ENCODE peak calls at places on chromosomes 7 and 10, in six cellular contexts. B is tibial nerve, I is ovary, R is GM12878, J is stomach, N is transverse colon. Z is an unnamed sample.
A peak's percentile ranks its signal among the peaks of the same experiment; 100 is the strongest.

GRCh38 chr7:30134011-30134410 is 775 bp upstream of the MTURN start:
- DNase-seq in B (no peak), I (no peak), R (no peak), J (no peak), N (no peak), Z (peak; percentile 56)

GRCh38 chr7:12423995-12424745 is 20.5 kb upstream of the VWDE start:
- DNase-seq in B (no peak), I (no peak), R (no peak), J (no peak), N (no peak), Z (no peak)

GRCh38 chr10:112471878-112472487 is 25.0 kb downstream of the VTI1A start:
- DNase-seq in B (no peak), I (no peak), R (peak; percentile 25), J (no peak), N (no peak), Z (no peak)

GRCh38 chr7:44750921-44751571 is 2.4 kb downstream of the ZMIZ2 start:
- DNase-seq in B (no peak), I (peak; percentile 39), R (peak; percentile 81), J (no peak), N (peak; percentile 44), Z (no peak)

GRCh38 chr7:151780626-151781025 is 96.3 kb downstream of the PRKAG2 start:
- DNase-seq in B (no peak), I (no peak), R (no peak), J (no peak), N (no peak), Z (no peak)

GRCh38 chr7:1709281-1709680 is 39.2 kb downstream of the ELFN1 start:
- DNase-seq in B (no peak), I (no peak), R (no peak), J (no peak), N (no peak), Z (peak; percentile 6)

GRCh38 chr7:28347964-28348363 is 64.4 kb upstream of the CREB5 start:
- DNase-seq in B (no peak), I (no peak), R (no peak), J (no peak), N (no peak), Z (no peak)

GRCh38 chr10:25142465-25142864 is 32.3 kb upstream of the GPR158 start:
- DNase-seq in B (no peak), I (no peak), R (no peak), J (no peak), N (no peak), Z (no peak)

GRCh38 chr7:66330961-66331360 is 125.8 kb downstream of the TPST1 start:
- DNase-seq in B (no peak), I (no peak), R (no peak), J (no peak), N (no peak), Z (no peak)

GRCh38 chr10:51035344-51035743 is 38.9 kb upstream of the PRKG1 start:
- DNase-seq in B (no peak), I (no peak), R (no peak), J (peak; percentile 59), N (peak; percentile 68), Z (no peak)

GRCh38 chr7:29255199-29255838 is 60.7 kb downstream of the CHN2 start:
- DNase-seq in B (no peak), I (no peak), R (no peak), J (no peak), N (no peak), Z (no peak)

GRCh38 chr10:4243651-4244050 is 458.6 kb upstream of the KLF6 start:
- DNase-seq in B (no peak), I (no peak), R (no peak), J (no peak), N (no peak), Z (no peak)

GRCh38 chr7:26685636-26686035 is 178.8 kb downstream of the SKAP2 start:
- DNase-seq in B (no peak), I (no peak), R (no peak), J (no peak), N (no peak), Z (no peak)

GRCh38 chr7:27062946-27063345 is 32.9 kb downstream of the HOXA1 start:
- DNase-seq in B (no peak), I (no peak), R (no peak), J (no peak), N (no peak), Z (no peak)

GRCh38 chr7:2355079-2356008 is 717 bp downstream of the EIF3B start:
- DNase-seq in B (no peak), I (peak; percentile 56), R (no peak), J (no peak), N (peak; percentile 19), Z (peak; percentile 50)

GRCh38 chr10:66931340-66931948 is 5.6 kb downstream of the LRRTM3 start:
- DNase-seq in B (no peak), I (no peak), R (peak; percentile 8), J (no peak), N (no peak), Z (no peak)

GRCh38 chr7:137015015-137015414 is 146.6 kb downstream of the CHRM2 start:
- DNase-seq in B (no peak), I (no peak), R (no peak), J (no peak), N (no peak), Z (no peak)

GRCh38 chr7:31027161-31027965 is 24.7 kb upstream of the ADCYAP1R1 start:
- DNase-seq in B (no peak), I (peak; percentile 74), R (no peak), J (no peak), N (peak; percentile 16), Z (no peak)

GRCh38 chr10:45008524-45009161 is 7.9 kb downstream of the ZNF22 start:
- DNase-seq in B (no peak), I (no peak), R (peak; percentile 35), J (no peak), N (no peak), Z (no peak)

GRCh38 chr10:31036209-31036608 is 4.5 kb upstream of the ZNF438 start:
- DNase-seq in B (no peak), I (no peak), R (no peak), J (no peak), N (no peak), Z (no peak)
- H3K27ac ChIP-seq in B (no peak overlapping the region), I (no peak overlapping the region), R (no peak overlapping the region), J (no peak overlapping the region), N (no peak overlapping the region), Z (no peak overlapping the region)

GRCh38 chr10:52774600-52775106 is 2.1 kb upstream of the MBL2 start:
- DNase-seq in B (no peak), I (no peak), R (no peak), J (no peak), N (no peak), Z (no peak)
- TF ChIP-seq EP300 in B (no peak), I (no peak), R (no peak), J (no peak), N (no peak), Z (no peak)

GRCh38 chr10:28248092-28248491 is 54.8 kb downstream of the MPP7 start:
- DNase-seq in B (no peak), I (no peak), R (no peak), J (no peak), N (no peak), Z (peak; percentile 68)
- H3K27ac ChIP-seq in B (no peak overlapping the region), I (no peak overlapping the region), R (no peak overlapping the region), J (no peak overlapping the region), N (no peak overlapping the region), Z (no peak overlapping the region)

GRCh38 chr7:158706273-158706704 is 1.7 kb upstream of the NCAPG2 start:
- DNase-seq in B (no peak), I (no peak), R (no peak), J (no peak), N (no peak), Z (no peak)
- TF ChIP-seq EP300 in B (no peak), I (no peak), R (no peak), J (no peak), N (no peak), Z (no peak)

GRCh38 chr7:51031791-51032484 is 249.2 kb upstream of the GRB10 start:
- DNase-seq in B (no peak), I (no peak), R (no peak), J (no peak), N (no peak), Z (peak; percentile 5)

GRCh38 chr7:51031216-51031615 is 248.5 kb upstream of the GRB10 start:
- DNase-seq in B (no peak), I (no peak), R (no peak), J (no peak), N (no peak), Z (no peak)

GRCh38 chr7:51035696-51036095 is 253.0 kb upstream of the GRB10 start:
- DNase-seq in B (no peak), I (no peak), R (no peak), J (no peak), N (no peak), Z (no peak)

GRCh38 chr7:51034531-51035264 is 252.0 kb upstream of the GRB10 start:
- DNase-seq in B (no peak), I (no peak), R (no peak), J (no peak), N (no peak), Z (no peak)

DNA sequence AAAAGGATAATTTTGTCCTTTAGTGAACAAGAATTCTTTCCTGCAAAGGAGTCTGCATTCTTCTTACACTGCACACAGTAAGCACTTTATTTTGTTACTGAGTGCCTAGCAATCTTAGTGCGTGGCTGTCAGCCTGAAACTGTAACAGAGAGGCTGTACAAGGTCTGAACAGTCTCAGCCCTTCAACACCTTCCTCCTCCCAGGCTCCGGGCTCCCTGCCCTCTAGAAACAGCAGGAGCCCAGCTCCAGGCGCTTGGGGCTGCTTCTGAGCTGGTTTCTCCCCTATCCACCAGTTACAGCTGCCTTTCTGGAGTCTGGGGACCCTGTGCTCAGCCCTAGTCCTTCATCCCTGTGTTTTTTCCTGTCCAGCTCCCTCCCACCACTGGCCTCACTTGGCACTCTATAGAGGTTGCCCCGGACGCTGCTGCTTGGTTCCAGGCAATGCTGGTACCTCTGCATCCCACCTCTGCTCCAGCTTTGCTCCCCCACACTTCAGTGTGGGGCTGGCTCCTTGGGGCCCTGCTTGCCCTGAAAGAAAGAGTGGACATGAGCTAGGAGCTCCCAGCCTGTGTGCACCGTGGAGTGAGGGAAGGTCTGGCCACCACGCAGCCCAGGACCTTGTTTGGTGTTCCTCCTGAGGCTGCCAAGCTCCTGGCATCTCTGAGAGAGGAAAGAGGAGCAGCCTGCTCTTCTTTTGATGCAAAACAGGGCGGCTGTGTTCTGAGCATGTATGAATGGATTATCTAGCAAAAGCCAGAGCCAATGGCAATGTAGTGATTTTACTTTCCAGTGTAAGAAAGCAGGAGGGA is 251.2 kb upstream of the GRB10 start:
- DNase-seq in B (no peak), I (no peak), R (no peak), J (no peak), N (no peak), Z (no peak)
- H3K27ac ChIP-seq in B (no peak overlapping the region), I (no peak overlapping the region), R (no peak overlapping the region), J (no peak overlapping the region), N (peak overlapping the region; percentile 16), Z (no peak overlapping the region)

DNA sequence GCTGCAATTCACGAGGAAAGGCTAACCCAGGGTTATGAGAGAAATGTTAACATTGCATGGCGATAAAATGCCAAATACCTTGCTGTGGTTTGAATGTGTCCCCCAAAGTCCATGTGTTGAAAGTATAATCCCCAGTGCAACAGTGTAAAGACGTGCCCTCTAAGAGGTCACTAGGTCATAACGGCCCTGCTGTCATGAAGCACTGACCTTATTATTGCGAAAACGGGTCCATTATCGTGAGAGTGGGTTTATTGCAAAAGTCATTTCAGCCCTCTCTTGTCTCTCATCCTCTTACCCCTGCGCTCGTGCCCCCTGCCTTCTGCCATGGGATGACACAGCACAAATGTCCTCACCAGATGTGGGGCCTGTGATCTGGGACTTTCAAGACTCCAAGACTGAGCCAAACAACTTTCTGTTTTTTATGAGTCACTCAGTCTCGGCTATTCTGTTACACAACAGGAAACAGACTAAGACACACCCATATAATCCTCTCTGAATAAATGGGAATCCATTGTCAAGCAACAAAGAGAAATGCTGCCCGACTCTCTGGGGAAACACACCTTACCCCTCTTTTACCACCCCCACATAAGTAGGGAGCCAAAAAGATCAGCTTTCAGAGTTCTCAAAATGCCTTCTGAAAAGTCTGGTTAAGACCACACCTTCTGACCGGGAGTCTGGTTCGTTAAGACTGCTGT is 73.1 kb upstream of the UCN3 start:
- DNase-seq in B (no peak), I (no peak), R (no peak), J (no peak), N (peak; percentile 43), Z (peak; percentile 80)
- TF ChIP-seq EP300 in B (no peak), I (no peak), R (no peak), J (no peak), N (no peak), Z (peak; percentile 70)

Z was measured in upper lobe of left lung.